ENCODE peak calls at places on chromosomes 11 and 22, in five cellular contexts. E is neural progenitor cell, G is astrocyte, I is fibroblast of lung, A is PC-9. N is an unnamed sample. For H4K20me1, the result is how much of the 10 kb centered on the place peaks cover.

GRCh38 chr11:86047275-86047991 is 21.5 kb downstream of the PICALM start:
- DNase-seq in E (no peak), G (peak), I (peak), A (peak), N (no peak)

GRCh38 chr11:109939176-109939810 is 153.9 kb upstream of the ZC3H12C start:
- DNase-seq in E (peak), G (peak), I (peak), A (peak), N (peak)

GRCh38 chr11:128040603-128041002 is 546.8 kb downstream of the ETS1 start:
- DNase-seq in E (no peak), G (no peak), I (peak), A (no peak), N (no peak)

GRCh38 chr11:199782-200181 is 6.9 kb downstream of the SCGB1C1 start:
- DNase-seq in E (no peak), G (no peak), I (no peak), A (no peak), N (peak)

GRCh38 chr22:31361743-31362142 is 15.6 kb upstream of the PATZ1 start:
- DNase-seq in E (no peak), G (no peak), I (no peak), A (no peak), N (peak)

GRCh38 chr11:79400717-79401330 is 40.0 kb downstream of the TENM4 start:
- DNase-seq in E (peak), G (no peak), I (no peak), A (no peak), N (peak)

GRCh38 chr11:6611092-6612007 is 666 bp downstream of the TAF10 start:
- DNase-seq in E (peak), G (no peak), I (peak), A (no peak), N (peak)

GRCh38 chr22:22422629-22423112 is 85.9 kb downstream of the ZNF280B start:
- DNase-seq in E (peak), G (peak), I (peak), A (no peak), N (peak)

GRCh38 chr11:8022876-8023275 is 35.7 kb downstream of the EIF3F start:
- DNase-seq in E (no peak), G (no peak), I (no peak), A (no peak), N (no peak)

GRCh38 chr11:11598243-11598642 is 23.6 kb downstream of the GALNT18 start:
- DNase-seq in E (no peak), G (no peak), I (no peak), A (no peak), N (no peak)

GRCh38 chr11:8834379-8834778 is 76.6 kb upstream of the AKIP1 start:
- DNase-seq in E (no peak), G (no peak), I (peak), A (no peak), N (peak)

GRCh38 chr11:11579012-11579755 is 42.6 kb downstream of the GALNT18 start:
- DNase-seq in E (no peak), G (no peak), I (no peak), A (no peak), N (no peak)

GRCh38 chr22:48418831-48419230 is 1408.8 kb downstream of the BRD1 start:
- DNase-seq in E (no peak), G (no peak), I (no peak), A (no peak), N (no peak)

GRCh38 chr22:44352378-44353062 is 39.8 kb upstream of the SHISAL1 start:
- DNase-seq in E (no peak), G (no peak), I (no peak), A (no peak), N (no peak)

GRCh38 chr22:27150530-27150909 is 493.1 kb downstream of the MIAT start:
- DNase-seq in E (no peak), G (no peak), I (no peak), A (no peak), N (no peak)

GRCh38 chr22:27588273-27588672 is 213.3 kb downstream of the MN1 start:
- DNase-seq in E (no peak), G (no peak), I (no peak), A (no peak), N (no peak)

GRCh38 chr11:124811423-124812125 is 11.4 kb upstream of the MSANTD2 start:
- DNase-seq in E (no peak), G (no peak), I (no peak), A (no peak), N (no peak)

GRCh38 chr11:126538071-126538470 is 182.6 kb downstream of the ST3GAL4 start:
- DNase-seq in E (no peak), G (no peak), I (no peak), A (no peak), N (no peak)

GRCh38 chr11:76736266-76736665 is 46.9 kb upstream of the TSKU start:
- DNase-seq in E (no peak), G (no peak), I (no peak), A (no peak), N (no peak)

GRCh38 chr22:27561301-27561820 is 240.2 kb downstream of the MN1 start:
- DNase-seq in E (peak), G (no peak), I (no peak), A (no peak), N (no peak)

GRCh38 chr11:13917269-13917668 is 45.3 kb upstream of the SPON1 start:
- DNase-seq in E (no peak), G (no peak), I (no peak), A (no peak), N (no peak)

GRCh38 chr11:64144587-64145295 is 21.2 kb downstream of the MACROD1 start:
- DNase-seq in E (no peak), G (no peak), I (no peak), A (no peak), N (no peak)

GRCh38 chr11:108929241-108929640 is 264.4 kb downstream of the DDX10 start:
- DNase-seq in E (no peak), G (peak), I (peak), A (peak), N (no peak)

GRCh38 chr11:48683226-48683720 is 194.7 kb downstream of the OR4A47 start:
- DNase-seq in E (no peak), G (no peak), I (no peak), A (no peak), N (no peak)

GRCh38 chr11:8833568-8834275 is 77.3 kb upstream of the AKIP1 start:
- DNase-seq in E (no peak), G (peak), I (peak), A (peak), N (peak)

GRCh38 chr11:116082256-116082655 is 578.0 kb upstream of the CADM1 start:
- DNase-seq in E (no peak), G (no peak), I (peak), A (no peak), N (no peak)

GRCh38 chr22:50403701-50404101 is 60.6 kb downstream of the PPP6R2 start:
- DNase-seq in E (no peak), G (no peak), I (no peak), A (no peak), N (no peak)

GRCh38 chr11:86740628-86741488 is 59.5 kb upstream of the PRSS23 start:
- DNase-seq in E (peak), G (peak), I (peak), A (peak), N (peak)

GRCh38 chr22:29956680-29957079 is 73.7 kb downstream of the MTMR3 start:
- DNase-seq in E (no peak), G (no peak), I (no peak), A (no peak), N (no peak)

GRCh38 chr22:29954203-29954855 is 71.4 kb downstream of the MTMR3 start:
- DNase-seq in E (no peak), G (peak), I (peak), A (no peak), N (no peak)

GRCh38 chr22:29958170-29958569 is 75.2 kb downstream of the MTMR3 start:
- DNase-seq in E (no peak), G (no peak), I (no peak), A (no peak), N (no peak)
- TF ChIP-seq CTCF in E (no peak), G (no peak), I (no peak), A (no peak), N (no peak)

DNA sequence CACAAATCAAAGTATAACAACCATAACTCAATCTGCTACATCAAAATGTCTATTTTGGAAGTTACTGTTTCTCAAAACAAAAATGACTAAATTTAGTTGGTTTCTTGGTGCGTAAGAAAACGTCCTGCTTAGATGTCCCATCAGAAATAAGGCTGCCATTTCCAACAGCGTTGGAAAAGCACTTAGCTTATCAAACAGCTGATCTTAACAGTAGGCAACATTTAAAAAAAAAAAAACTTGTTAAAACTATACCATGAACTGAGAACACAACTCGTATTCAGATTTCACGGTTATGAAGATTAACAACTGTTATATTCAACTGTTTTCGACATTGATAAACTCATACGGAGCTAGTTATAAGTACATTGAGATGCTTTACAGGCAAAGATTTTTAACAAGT is 2.4 kb downstream of the CEP57 start:
- DNase-seq in E (no peak), G (no peak), I (no peak), A (peak), N (no peak)
- H4K20me1 ChIP-seq in E (half or more), G (under half), I (under half), A (under half), N (under half)

DNA sequence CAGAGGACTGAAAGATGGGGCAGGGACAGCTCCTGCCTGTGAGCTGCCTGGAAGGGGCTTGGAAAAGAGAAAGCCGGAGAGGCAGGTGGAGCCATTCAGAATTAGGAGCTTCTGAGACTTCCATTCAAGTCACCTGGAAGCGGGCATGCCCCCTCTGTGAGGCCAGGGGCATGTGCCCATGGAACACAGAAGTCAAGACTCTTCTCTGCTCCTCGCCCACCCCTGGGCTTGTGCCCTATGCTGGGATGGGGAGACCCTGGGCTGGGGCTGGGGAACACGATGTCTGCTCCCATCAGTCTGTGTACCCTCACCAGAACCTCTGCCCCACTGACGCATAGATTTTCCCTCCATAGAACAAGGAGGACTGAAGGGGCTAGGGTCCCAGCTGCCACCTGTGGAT is 372.0 kb downstream of the SHANK2 start:
- DNase-seq in E (no peak), G (no peak), I (no peak), A (no peak), N (no peak)
- TF ChIP-seq EZH2 in E (no peak), G (no peak), I (no peak), A (no peak), N (no peak)

GRCh38 chr11:93016595-93016994 is 47.1 kb downstream of the MTNR1B start:
- DNase-seq in E (no peak), G (no peak), I (no peak), A (no peak), N (no peak)

GRCh38 chr11:93013646-93014045 is 44.2 kb downstream of the MTNR1B start:
- DNase-seq in E (no peak), G (no peak), I (no peak), A (no peak), N (no peak)

GRCh38 chr11:93020248-93021088 is 51.0 kb downstream of the MTNR1B start:
- DNase-seq in E (no peak), G (peak), I (peak), A (no peak), N (no peak)

DNA sequence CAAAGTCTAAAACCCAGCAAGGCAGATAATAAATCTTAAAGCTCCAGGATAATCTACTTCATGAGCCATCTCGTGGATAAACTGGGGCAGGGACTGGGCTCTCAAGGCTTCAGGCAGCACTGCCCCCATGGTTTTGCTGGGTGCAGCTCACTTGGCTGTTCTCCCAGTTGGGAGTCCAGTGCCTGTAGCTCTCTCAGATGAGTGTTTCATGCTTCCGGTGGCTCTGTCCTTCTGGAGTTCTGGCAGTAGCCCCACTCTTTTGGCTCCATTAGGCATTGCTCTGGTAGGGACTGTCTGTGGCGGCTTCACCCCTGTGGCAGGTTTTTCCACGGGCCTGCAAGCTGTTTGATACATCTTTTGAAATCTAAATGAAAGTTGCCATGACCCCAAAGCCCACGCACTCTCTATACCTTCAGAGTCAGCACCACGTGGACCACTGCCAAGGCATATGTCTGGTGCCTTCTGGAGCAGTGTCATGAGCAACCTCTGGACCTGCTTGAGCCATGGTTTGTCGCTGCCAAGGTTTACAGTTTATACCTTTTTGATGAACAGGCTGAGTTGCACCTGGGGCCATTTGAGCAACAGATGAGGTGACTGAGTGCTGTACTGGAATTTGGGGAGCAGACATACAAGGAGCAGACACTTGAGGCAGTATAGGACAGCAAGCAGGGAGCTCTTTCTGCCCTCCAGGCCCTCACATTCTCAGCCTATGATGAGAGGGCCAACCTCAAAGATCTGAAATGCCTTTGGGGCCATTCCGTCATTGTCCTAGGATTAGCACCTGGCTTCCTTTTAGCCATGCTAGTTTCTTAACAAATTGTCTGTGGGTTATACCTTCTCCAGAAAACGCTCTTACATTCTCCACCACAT is 48.6 kb downstream of the MTNR1B start:
- DNase-seq in E (no peak), G (peak), I (peak), A (no peak), N (peak)
- TF ChIP-seq CTCF in E (no peak), G (no peak), I (no peak), A (peak), N (peak)

DNA sequence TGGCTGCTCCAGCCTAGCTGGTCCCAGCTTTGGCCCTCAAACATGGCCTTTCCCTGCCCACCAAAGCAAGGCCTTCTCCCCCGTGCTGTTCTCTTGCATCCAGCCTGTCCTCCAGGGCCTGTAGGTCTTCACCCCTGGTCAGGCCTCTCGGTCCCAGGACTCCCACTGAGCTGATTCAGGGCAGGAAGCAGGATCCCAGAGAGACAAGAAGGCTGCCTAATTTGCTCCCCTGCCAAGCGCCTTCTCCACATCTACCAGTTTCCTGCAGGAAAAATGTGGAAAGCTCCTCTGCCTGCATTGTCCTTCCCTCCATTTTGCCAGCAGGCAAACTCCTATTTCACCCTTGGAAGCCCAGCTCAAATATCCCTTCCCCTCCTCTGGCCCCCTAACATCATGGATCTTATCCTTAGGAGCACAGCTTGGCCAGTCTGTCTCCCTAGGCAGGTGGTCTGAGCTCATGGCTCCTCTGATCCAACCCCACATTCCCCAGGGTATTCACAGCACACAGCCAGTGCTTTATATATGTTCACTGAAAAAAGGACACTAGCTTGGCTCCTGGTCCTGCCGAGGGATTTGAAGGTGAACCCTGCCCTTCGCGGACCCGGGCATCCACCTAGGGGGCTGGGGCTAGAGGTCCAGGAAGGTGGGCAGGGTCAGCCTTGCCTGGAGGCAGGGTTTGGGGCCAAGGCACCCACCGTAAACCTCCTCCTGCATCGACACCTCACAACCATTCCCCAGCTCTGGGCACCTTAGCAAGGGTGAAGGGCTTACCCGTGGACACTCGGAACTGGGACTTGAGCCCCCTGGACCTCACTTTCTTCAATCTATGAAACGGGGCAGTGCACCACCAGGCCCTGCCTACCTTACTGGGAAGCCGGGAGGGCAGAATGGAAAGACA is 968 bp downstream of the RHBDD3 start:
- DNase-seq in E (peak), G (no peak), I (peak), A (no peak), N (peak)
- H4K20me1 ChIP-seq in E (under half), G (under half), I (under half), A (under half), N (under half)

GRCh38 chr11:118886681-118887111 is 3.0 kb downstream of the CXCR5 start:
- DNase-seq in E (no peak), G (no peak), I (no peak), A (no peak), N (no peak)
- TF ChIP-seq EZH2 in E (no peak), G (no peak), I (no peak), A (no peak), N (no peak)

GRCh38 chr22:36221799-36222751 is 17.3 kb downstream of the APOL2 start:
- DNase-seq in E (peak), G (peak), I (peak), A (no peak), N (peak)
- TF ChIP-seq CTCF in E (peak), G (peak), I (peak), A (peak), N (peak)

GRCh38 chr11:132022718-132023117 is 652.3 kb downstream of the NTM start:
- DNase-seq in E (no peak), G (peak), I (peak), A (no peak), N (no peak)

GRCh38 chr11:132024587-132025295 is 654.3 kb downstream of the NTM start:
- DNase-seq in E (no peak), G (peak), I (peak), A (no peak), N (no peak)

GRCh38 chr11:132020001-132020400 is 649.6 kb downstream of the NTM start:
- DNase-seq in E (no peak), G (no peak), I (no peak), A (no peak), N (no peak)

GRCh38 chr11:132026746-132027145 is 656.3 kb downstream of the NTM start:
- DNase-seq in E (no peak), G (no peak), I (no peak), A (no peak), N (no peak)

DNA sequence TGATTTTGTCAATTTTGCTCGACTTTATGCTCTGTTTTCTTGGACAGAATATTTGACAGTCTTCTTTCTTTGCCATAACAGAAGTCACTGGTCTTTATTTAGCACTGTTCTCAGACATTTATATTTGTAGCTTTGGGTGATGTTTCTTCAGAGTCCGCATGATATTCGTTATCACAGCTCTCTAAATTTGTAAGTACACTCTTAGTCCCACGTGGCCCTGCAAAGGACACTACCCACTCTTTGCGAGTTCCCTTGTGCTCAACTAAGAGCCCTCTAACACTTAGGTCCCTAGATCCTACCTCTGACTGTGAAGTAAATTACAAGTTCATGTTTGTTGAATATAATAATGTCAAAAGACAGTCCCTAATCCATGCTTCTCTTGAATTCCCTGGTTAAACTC is 651.9 kb downstream of the NTM start:
- DNase-seq in E (no peak), G (no peak), I (no peak), A (no peak), N (no peak)
- H4K20me1 ChIP-seq in E (under half), G (under half), I (under half), A (under half), N (under half)

GRCh38 chr11:65355776-65356393 is 1.3 kb downstream of the TIGD3 start:
- DNase-seq in E (peak), G (no peak), I (no peak), A (no peak), N (peak)
- TF ChIP-seq EZH2 in E (peak), G (peak), I (peak), A (no peak), N (peak)

GRCh38 chr22:20438678-20439492 is 1.3 kb upstream of the SCARF2 start:
- DNase-seq in E (peak), G (no peak), I (no peak), A (no peak), N (peak)
- TF ChIP-seq CTCF in E (peak), G (no peak), I (peak), A (no peak), N (peak)